ENCODE peak calls at places on chromosome 10, in nine cellular contexts. D, V, S, Q, K, J, N, W and G are unnamed samples.
A peak's percentile ranks its signal among the peaks of the same experiment; 100 is the strongest.

GRCh38 chr10:33247221-33247907 is 87.1 kb downstream of the NRP1 start:
- DNase-seq in V (peak; percentile 17), Q (no peak), W (no peak), N (peak; percentile 78), K (no peak), S (peak; percentile 64), D (no peak), J (no peak), G (no peak)

GRCh38 chr10:15188629-15189028 is 20.1 kb upstream of the NMT2 start:
- DNase-seq in S (no peak), D (no peak), W (no peak), K (no peak), Q (no peak), J (no peak), V (no peak), N (no peak), G (no peak)

GRCh38 chr10:126250527-126251310 is 137.6 kb downstream of the ADAM12 start:
- DNase-seq in J (peak; percentile 65), K (no peak), S (no peak), Q (peak; percentile 68), W (no peak), V (no peak), D (no peak), N (no peak), G (no peak)

GRCh38 chr10:88114368-88114767 is 250.9 kb downstream of the PTEN start:
- DNase-seq in V (peak; percentile 78), N (peak; percentile 47), D (no peak), S (no peak), J (peak; percentile 39), K (peak; percentile 58), W (no peak), Q (peak; percentile 39), G (peak; percentile 92)

GRCh38 chr10:12729885-12730284 is 271.6 kb downstream of the CCDC3 start:
- DNase-seq in V (no peak), W (no peak), D (no peak), Q (no peak), K (no peak), N (no peak), S (no peak), J (no peak), G (no peak)

GRCh38 chr10:49187950-49188761 is at the start of gene TMEM273:
- DNase-seq in W (no peak), N (no peak), K (peak; percentile 84), Q (no peak), S (peak; percentile 82), V (peak; percentile 64), J (no peak), D (peak; percentile 42), G (peak; percentile 83)

GRCh38 chr10:124558339-124558685 is 96.7 kb downstream of the LHPP start:
- DNase-seq in D (no peak), W (no peak), N (no peak), Q (no peak), J (no peak), S (no peak), K (no peak), V (no peak), G (no peak)

GRCh38 chr10:79053481-79054202 is 15.1 kb upstream of the ZMIZ1 start:
- DNase-seq in N (no peak), W (no peak), K (peak; percentile 23), V (peak; percentile 1), J (no peak), D (no peak), Q (no peak), S (peak; percentile 33), G (no peak)

GRCh38 chr10:88851706-88852105 is at the start of gene ANKRD22:
- DNase-seq in W (no peak), Q (peak; percentile 89), K (no peak), J (peak; percentile 76), N (peak; percentile 99), D (no peak), V (peak; percentile 89), S (no peak), G (peak; percentile 20)

GRCh38 chr10:113945075-113945686 is 90.7 kb downstream of the NHLRC2 start:
- DNase-seq in Q (peak; percentile 36), V (peak; percentile 51), D (no peak), K (no peak), S (no peak), W (no peak), N (peak; percentile 72), J (peak; percentile 34), G (no peak)

GRCh38 chr10:59885430-59886134 is 20.8 kb downstream of the CCDC6 start:
- DNase-seq in K (no peak), S (no peak), N (no peak), D (no peak), W (no peak), J (no peak), Q (no peak), V (no peak), G (peak; percentile 93)

GRCh38 chr10:88159127-88159829 is 295.9 kb downstream of the PTEN start:
- DNase-seq in K (no peak), N (no peak), D (no peak), Q (no peak), W (no peak), S (no peak), J (no peak), V (no peak), G (no peak)

GRCh38 chr10:15189133-15189881 is 20.8 kb upstream of the NMT2 start:
- DNase-seq in W (no peak), Q (no peak), V (no peak), J (no peak), N (no peak), K (no peak), S (no peak), D (no peak), G (no peak)

GRCh38 chr10:93762979-93763391 is 5.2 kb downstream of the LGI1 start:
- DNase-seq in S (no peak), D (no peak), J (no peak), W (no peak), Q (no peak), N (peak; percentile 50), V (peak; percentile 20), K (no peak), G (peak; percentile 73)

DNA sequence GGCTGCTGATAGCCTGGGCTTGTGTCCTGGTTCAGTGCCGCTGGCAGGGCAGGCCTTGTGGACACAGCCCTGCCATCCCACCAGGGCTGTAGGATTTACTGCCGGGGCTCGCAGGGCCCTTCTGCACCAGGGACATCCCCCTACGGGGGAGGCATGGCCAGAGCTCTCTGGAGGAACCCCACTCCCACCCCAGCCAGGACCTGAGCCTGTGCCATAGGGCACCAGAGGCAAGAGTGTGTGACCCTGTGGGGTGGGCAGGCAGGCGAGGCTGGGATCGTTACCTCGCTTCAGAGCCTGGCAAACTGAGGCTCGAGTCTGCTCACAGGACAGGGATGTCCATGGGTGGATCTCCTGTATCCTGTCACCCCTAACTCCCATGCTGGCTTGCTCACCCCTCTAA is 2.6 kb downstream of the LDB3 start:
- DNase-seq in D (no peak), V (no peak), W (no peak), J (no peak), S (no peak), N (no peak), Q (no peak), K (no peak), G (no peak)
- H3K4me3 ChIP-seq in D (peak overlapping the region; percentile 33), V (no peak overlapping the region), W (no peak overlapping the region), J (no peak overlapping the region), S (no peak overlapping the region), N (no peak overlapping the region), Q (peak overlapping the region; percentile 59), K (peak overlapping the region; percentile 69), G (no peak overlapping the region)

GRCh38 chr10:95604630-95605029 is 43.5 kb upstream of the SORBS1 start:
- DNase-seq in J (no peak), D (no peak), N (no peak), V (no peak), S (no peak), W (no peak), K (no peak), Q (no peak), G (no peak)
- TF ChIP-seq CTCF in J (no peak), D (no peak), N (no peak), V (no peak), S (no peak), W (no peak), K (no peak), Q (no peak), G (no peak)

GRCh38 chr10:74164641-74165529 is 13.9 kb downstream of the ADK start:
- DNase-seq in Q (no peak), J (no peak), S (no peak), W (no peak), K (no peak), D (no peak), V (no peak), N (no peak), G (peak; percentile 62)
- H3K4me3 ChIP-seq in Q (no peak overlapping the region), J (no peak overlapping the region), S (no peak overlapping the region), W (no peak overlapping the region), K (no peak overlapping the region), D (no peak overlapping the region), V (no peak overlapping the region), N (no peak overlapping the region), G (peak overlapping the region; percentile 42)

DNA sequence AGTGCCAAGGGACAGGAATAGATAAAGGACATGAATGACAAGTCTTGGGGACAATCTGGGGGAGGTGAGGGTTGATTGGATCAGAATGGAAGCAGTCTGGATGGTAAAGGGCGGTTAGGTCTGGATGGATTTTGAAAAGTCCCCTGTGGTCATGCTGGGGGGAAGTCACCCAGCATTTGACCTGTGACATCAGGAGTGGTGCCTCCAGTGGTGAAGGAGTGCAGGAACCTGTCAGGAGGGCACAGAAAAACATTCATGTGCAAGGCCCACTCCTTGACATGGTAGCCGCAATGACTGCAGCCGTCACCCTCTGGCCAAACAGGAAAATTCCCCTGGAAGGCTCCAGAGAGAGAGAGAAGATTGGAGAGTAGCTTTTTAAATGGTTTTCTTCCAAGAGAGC is 304.8 kb downstream of the GFRA1 start:
- DNase-seq in J (no peak), V (no peak), Q (no peak), N (no peak), K (no peak), W (no peak), S (no peak), D (no peak), G (no peak)
- TF ChIP-seq CTCF in J (no peak), V (no peak), Q (no peak), N (no peak), K (no peak), W (no peak), S (no peak), D (no peak), G (no peak)

GRCh38 chr10:103583871-103584215 is 90.3 kb downstream of the NEURL1 start:
- DNase-seq in K (peak; percentile 4), J (no peak), Q (no peak), V (no peak), D (no peak), N (no peak), W (no peak), S (no peak), G (no peak)
- H3K4me3 ChIP-seq in K (peak overlapping the region; percentile 57), J (no peak overlapping the region), Q (no peak overlapping the region), V (no peak overlapping the region), D (peak overlapping the region; percentile 54), N (peak overlapping the region; percentile 38), W (peak overlapping the region; percentile 76), S (peak overlapping the region; percentile 46), G (no peak overlapping the region)

DNA sequence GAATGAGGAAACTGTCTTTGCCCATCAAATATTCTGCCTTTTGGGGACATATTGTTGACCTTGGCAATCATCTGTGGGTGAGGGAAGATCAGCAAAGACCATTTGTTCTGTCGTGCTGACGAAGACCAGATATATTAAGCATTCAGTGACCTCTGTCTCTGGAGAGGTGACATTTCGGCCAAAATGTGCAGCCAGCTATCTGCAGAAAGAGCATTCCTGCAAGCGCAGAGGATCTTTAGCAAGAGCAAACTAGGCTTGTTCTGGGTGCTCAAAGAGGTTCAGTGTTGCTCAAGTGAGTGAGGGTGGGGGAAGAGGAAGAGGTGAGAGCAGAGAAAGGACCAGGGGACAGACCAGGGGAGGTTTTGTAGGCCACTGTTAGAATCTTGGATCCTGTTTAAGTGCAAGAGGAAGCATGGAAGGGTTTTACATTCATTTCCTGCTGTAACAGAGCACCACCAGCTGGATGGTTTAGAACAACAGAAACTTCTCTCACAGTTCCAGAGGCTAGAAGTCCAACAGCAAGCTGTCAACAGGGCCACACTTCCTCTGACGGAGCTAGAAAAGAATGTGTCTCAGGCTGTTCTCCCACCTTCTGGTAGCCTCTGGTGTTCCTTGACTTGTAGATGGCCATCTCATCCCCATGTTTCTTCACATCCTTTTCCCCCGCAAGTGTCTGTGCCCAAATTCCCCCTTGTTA is 11.2 kb downstream of the C10orf120 start:
- DNase-seq in J (peak; percentile 45), K (no peak), D (peak; percentile 49), Q (peak; percentile 29), W (no peak), S (no peak), N (peak; percentile 44), V (peak; percentile 68), G (no peak)
- TF ChIP-seq CTCF in J (peak; percentile 13), K (no peak), D (no peak), Q (no peak), W (no peak), S (no peak), N (peak; percentile 27), V (peak; percentile 14), G (no peak)